ENCODE peak calls at places on chromosomes 13 and 19, in seven cellular contexts. One of them, this sample, is unnamed.

GRCh38 chr13:98399756-98400155 is 177.2 kb downstream of the STK24 start:
- DNase-seq in CD8-positive, alpha-beta memory T cell: no peak
- DNase-seq in smooth muscle cell of the brain vasculature: no peak
- DNase-seq in GM23248: peak; percentile 49
- DNase-seq in ovary: no peak
- DNase-seq in HEK293T: no peak
- DNase-seq in NCI-H446 treated with DMSO at 0.1 percent for 48 hours: no peak
- DNase-seq in this sample: no peak

GRCh38 chr13:44437356-44438233 is 64.0 kb downstream of the SERP2 start:
- DNase-seq in NCI-H446 treated with DMSO at 0.1 percent for 48 hours: peak; percentile 44
- DNase-seq in HEK293T: no peak
- DNase-seq in GM23248: peak; percentile 64
- DNase-seq in smooth muscle cell of the brain vasculature: peak; percentile 18
- DNase-seq in ovary: no peak
- DNase-seq in CD8-positive, alpha-beta memory T cell: no peak
- DNase-seq in this sample: no peak

GRCh38 chr19:46065486-46065885 is 24.7 kb upstream of the IGFL4 start:
- DNase-seq in GM23248: peak; percentile 72
- DNase-seq in HEK293T: no peak
- DNase-seq in smooth muscle cell of the brain vasculature: no peak
- DNase-seq in ovary: no peak
- DNase-seq in NCI-H446 treated with DMSO at 0.1 percent for 48 hours: no peak
- DNase-seq in CD8-positive, alpha-beta memory T cell: no peak
- DNase-seq in this sample: no peak

GRCh38 chr19:38975214-38975860 is at the start of gene FBXO17:
- DNase-seq in HEK293T: peak; percentile 70
- DNase-seq in CD8-positive, alpha-beta memory T cell: no peak
- DNase-seq in smooth muscle cell of the brain vasculature: no peak
- DNase-seq in GM23248: peak; percentile 88
- DNase-seq in NCI-H446 treated with DMSO at 0.1 percent for 48 hours: no peak
- DNase-seq in ovary: peak; percentile 79
- DNase-seq in this sample: peak; percentile 53

GRCh38 chr13:110431851-110432294 is 124.8 kb downstream of the COL4A2 start:
- DNase-seq in GM23248: no peak
- DNase-seq in smooth muscle cell of the brain vasculature: no peak
- DNase-seq in HEK293T: no peak
- DNase-seq in CD8-positive, alpha-beta memory T cell: no peak
- DNase-seq in NCI-H446 treated with DMSO at 0.1 percent for 48 hours: no peak
- DNase-seq in ovary: no peak
- DNase-seq in this sample: no peak

GRCh38 chr19:4088975-4089374 is 22.3 kb upstream of the ZBTB7A start:
- DNase-seq in smooth muscle cell of the brain vasculature: no peak
- DNase-seq in CD8-positive, alpha-beta memory T cell: peak; percentile 81
- DNase-seq in NCI-H446 treated with DMSO at 0.1 percent for 48 hours: no peak
- DNase-seq in GM23248: no peak
- DNase-seq in ovary: no peak
- DNase-seq in HEK293T: no peak
- DNase-seq in this sample: no peak

GRCh38 chr19:56603829-56604228 is 8.7 kb downstream of the ZNF71 start:
- DNase-seq in GM23248: peak; percentile 57
- DNase-seq in HEK293T: no peak
- DNase-seq in CD8-positive, alpha-beta memory T cell: no peak
- DNase-seq in ovary: no peak
- DNase-seq in smooth muscle cell of the brain vasculature: no peak
- DNase-seq in NCI-H446 treated with DMSO at 0.1 percent for 48 hours: no peak
- DNase-seq in this sample: no peak

GRCh38 chr19:2613507-2614295 is 88.8 kb downstream of the GNG7 start:
- DNase-seq in HEK293T: peak; percentile 56
- DNase-seq in CD8-positive, alpha-beta memory T cell: peak; percentile 68
- DNase-seq in NCI-H446 treated with DMSO at 0.1 percent for 48 hours: no peak
- DNase-seq in smooth muscle cell of the brain vasculature: no peak
- DNase-seq in ovary: peak; percentile 59
- DNase-seq in GM23248: peak; percentile 71
- DNase-seq in this sample: peak; percentile 74

GRCh38 chr19:46446021-46446420 is 17.3 kb upstream of the PNMA8C start:
- DNase-seq in HEK293T: no peak
- DNase-seq in CD8-positive, alpha-beta memory T cell: no peak
- DNase-seq in NCI-H446 treated with DMSO at 0.1 percent for 48 hours: no peak
- DNase-seq in GM23248: no peak
- DNase-seq in smooth muscle cell of the brain vasculature: no peak
- DNase-seq in ovary: no peak
- DNase-seq in this sample: no peak

GRCh38 chr13:93875527-93875926 is 604.0 kb downstream of the DCT start:
- DNase-seq in CD8-positive, alpha-beta memory T cell: no peak
- DNase-seq in smooth muscle cell of the brain vasculature: no peak
- DNase-seq in ovary: no peak
- DNase-seq in HEK293T: no peak
- DNase-seq in NCI-H446 treated with DMSO at 0.1 percent for 48 hours: no peak
- DNase-seq in GM23248: peak; percentile 57
- DNase-seq in this sample: no peak

GRCh38 chr19:3547301-3547731 is 8.3 kb downstream of the TEKTIP1 start:
- DNase-seq in HEK293T: peak; percentile 41
- DNase-seq in GM23248: peak; percentile 53
- DNase-seq in NCI-H446 treated with DMSO at 0.1 percent for 48 hours: no peak
- DNase-seq in ovary: no peak
- DNase-seq in smooth muscle cell of the brain vasculature: no peak
- DNase-seq in CD8-positive, alpha-beta memory T cell: no peak
- DNase-seq in this sample: no peak

GRCh38 chr13:28743499-28744083 is 24.8 kb upstream of the SLC46A3 start:
- DNase-seq in CD8-positive, alpha-beta memory T cell: no peak
- DNase-seq in GM23248: no peak
- DNase-seq in NCI-H446 treated with DMSO at 0.1 percent for 48 hours: no peak
- DNase-seq in ovary: no peak
- DNase-seq in HEK293T: no peak
- DNase-seq in smooth muscle cell of the brain vasculature: no peak
- DNase-seq in this sample: no peak

GRCh38 chr13:40063278-40063698 is 407.8 kb downstream of the COG6 start:
- DNase-seq in CD8-positive, alpha-beta memory T cell: no peak
- DNase-seq in smooth muscle cell of the brain vasculature: no peak
- DNase-seq in NCI-H446 treated with DMSO at 0.1 percent for 48 hours: peak; percentile 92
- DNase-seq in GM23248: no peak
- DNase-seq in HEK293T: no peak
- DNase-seq in ovary: no peak
- DNase-seq in this sample: no peak

GRCh38 chr19:15702590-15702930 is 25.3 kb upstream of the OR10H2 start:
- DNase-seq in ovary: peak; percentile 66
- DNase-seq in NCI-H446 treated with DMSO at 0.1 percent for 48 hours: peak; percentile 34
- DNase-seq in CD8-positive, alpha-beta memory T cell: peak; percentile 55
- DNase-seq in smooth muscle cell of the brain vasculature: no peak
- DNase-seq in HEK293T: peak; percentile 56
- DNase-seq in GM23248: peak; percentile 26
- DNase-seq in this sample: peak; percentile 36

GRCh38 chr13:46721054-46721453 is 75.9 kb downstream of the ESD start:
- DNase-seq in HEK293T: peak; percentile 39
- DNase-seq in ovary: peak; percentile 53
- DNase-seq in GM23248: peak; percentile 76
- DNase-seq in CD8-positive, alpha-beta memory T cell: peak; percentile 58
- DNase-seq in NCI-H446 treated with DMSO at 0.1 percent for 48 hours: peak; percentile 20
- DNase-seq in smooth muscle cell of the brain vasculature: peak; percentile 35
- DNase-seq in this sample: peak; percentile 20

GRCh38 chr19:14440049-14440448 is 6.9 kb downstream of the PKN1 start:
- DNase-seq in smooth muscle cell of the brain vasculature: no peak
- DNase-seq in CD8-positive, alpha-beta memory T cell: peak; percentile 85
- DNase-seq in NCI-H446 treated with DMSO at 0.1 percent for 48 hours: no peak
- DNase-seq in ovary: no peak
- DNase-seq in GM23248: no peak
- DNase-seq in HEK293T: no peak
- DNase-seq in this sample: no peak

GRCh38 chr13:34086281-34086680 is 268.3 kb downstream of the RFC3 start:
- DNase-seq in smooth muscle cell of the brain vasculature: no peak
- DNase-seq in HEK293T: no peak
- DNase-seq in NCI-H446 treated with DMSO at 0.1 percent for 48 hours: no peak
- DNase-seq in CD8-positive, alpha-beta memory T cell: no peak
- DNase-seq in ovary: no peak
- DNase-seq in GM23248: no peak
- DNase-seq in this sample: no peak

GRCh38 chr13:45269204-45269603 is 68.4 kb upstream of the KCTD4 start:
- DNase-seq in smooth muscle cell of the brain vasculature: no peak
- DNase-seq in GM23248: no peak
- DNase-seq in NCI-H446 treated with DMSO at 0.1 percent for 48 hours: no peak
- DNase-seq in HEK293T: no peak
- DNase-seq in CD8-positive, alpha-beta memory T cell: no peak
- DNase-seq in ovary: no peak
- DNase-seq in this sample: no peak

GRCh38 chr19:571127-571974 is 1.0 kb upstream of the BSG start:
- DNase-seq in CD8-positive, alpha-beta memory T cell: peak; percentile 71
- DNase-seq in smooth muscle cell of the brain vasculature: no peak
- DNase-seq in GM23248: peak; percentile 61
- DNase-seq in ovary: no peak
- DNase-seq in NCI-H446 treated with DMSO at 0.1 percent for 48 hours: peak; percentile 67
- DNase-seq in HEK293T: peak; percentile 32
- DNase-seq in this sample: peak; percentile 59

GRCh38 chr19:47406711-47407416 is 12.5 kb downstream of the MEIS3 start:
- DNase-seq in GM23248: peak; percentile 25
- DNase-seq in ovary: peak; percentile 51
- DNase-seq in CD8-positive, alpha-beta memory T cell: no peak
- DNase-seq in HEK293T: peak; percentile 45
- DNase-seq in smooth muscle cell of the brain vasculature: no peak
- DNase-seq in NCI-H446 treated with DMSO at 0.1 percent for 48 hours: no peak
- DNase-seq in this sample: no peak

GRCh38 chr13:91668844-91669495 is 270.5 kb downstream of the GPC5 start:
- DNase-seq in ovary: no peak
- DNase-seq in smooth muscle cell of the brain vasculature: no peak
- DNase-seq in CD8-positive, alpha-beta memory T cell: no peak
- DNase-seq in GM23248: no peak
- DNase-seq in HEK293T: no peak
- DNase-seq in NCI-H446 treated with DMSO at 0.1 percent for 48 hours: no peak
- DNase-seq in this sample: no peak

GRCh38 chr19:13888281-13888680 is 11.3 kb downstream of the NANOS3 start:
- DNase-seq in CD8-positive, alpha-beta memory T cell: no peak
- DNase-seq in ovary: no peak
- DNase-seq in GM23248: no peak
- DNase-seq in HEK293T: no peak
- DNase-seq in smooth muscle cell of the brain vasculature: no peak
- DNase-seq in NCI-H446 treated with DMSO at 0.1 percent for 48 hours: no peak
- DNase-seq in this sample: peak; percentile 31

GRCh38 chr13:42064259-42064658 is 15.8 kb downstream of the DGKH start:
- DNase-seq in NCI-H446 treated with DMSO at 0.1 percent for 48 hours: no peak
- DNase-seq in GM23248: peak; percentile 83
- DNase-seq in CD8-positive, alpha-beta memory T cell: no peak
- DNase-seq in ovary: no peak
- DNase-seq in HEK293T: no peak
- DNase-seq in smooth muscle cell of the brain vasculature: no peak
- DNase-seq in this sample: no peak

GRCh38 chr13:47420012-47420411 is 523.2 kb upstream of the HTR2A start:
- DNase-seq in CD8-positive, alpha-beta memory T cell: no peak
- DNase-seq in NCI-H446 treated with DMSO at 0.1 percent for 48 hours: no peak
- DNase-seq in smooth muscle cell of the brain vasculature: no peak
- DNase-seq in GM23248: peak; percentile 36
- DNase-seq in ovary: no peak
- DNase-seq in HEK293T: no peak
- DNase-seq in this sample: no peak

GRCh38 chr13:98581971-98582702 is 5.2 kb upstream of the STK24 start:
- DNase-seq in smooth muscle cell of the brain vasculature: no peak
- DNase-seq in HEK293T: no peak
- DNase-seq in ovary: no peak
- DNase-seq in NCI-H446 treated with DMSO at 0.1 percent for 48 hours: no peak
- DNase-seq in GM23248: peak; percentile 86
- DNase-seq in CD8-positive, alpha-beta memory T cell: no peak
- DNase-seq in this sample: no peak

GRCh38 chr13:27126877-27127276 is 44.7 kb downstream of the USP12 start:
- DNase-seq in GM23248: no peak
- DNase-seq in NCI-H446 treated with DMSO at 0.1 percent for 48 hours: no peak
- DNase-seq in ovary: no peak
- DNase-seq in HEK293T: no peak
- DNase-seq in CD8-positive, alpha-beta memory T cell: no peak
- DNase-seq in smooth muscle cell of the brain vasculature: no peak
- DNase-seq in this sample: no peak

GRCh38 chr13:99403458-99403971 is 96.3 kb upstream of the GPR183 start:
- DNase-seq in NCI-H446 treated with DMSO at 0.1 percent for 48 hours: no peak
- DNase-seq in GM23248: no peak
- DNase-seq in ovary: peak; percentile 26
- DNase-seq in HEK293T: no peak
- DNase-seq in CD8-positive, alpha-beta memory T cell: peak; percentile 77
- DNase-seq in smooth muscle cell of the brain vasculature: no peak
- DNase-seq in this sample: no peak

GRCh38 chr19:5547881-5548280 is 19.9 kb downstream of the TINCR start:
- DNase-seq in GM23248: peak; percentile 57
- DNase-seq in NCI-H446 treated with DMSO at 0.1 percent for 48 hours: no peak
- DNase-seq in smooth muscle cell of the brain vasculature: no peak
- DNase-seq in HEK293T: peak; percentile 70
- DNase-seq in ovary: no peak
- DNase-seq in CD8-positive, alpha-beta memory T cell: no peak
- DNase-seq in this sample: no peak

GRCh38 chr19:13022859-13023636 is 27.8 kb downstream of the NFIX start:
- DNase-seq in NCI-H446 treated with DMSO at 0.1 percent for 48 hours: peak; percentile 91
- DNase-seq in CD8-positive, alpha-beta memory T cell: no peak
- DNase-seq in ovary: peak; percentile 90
- DNase-seq in smooth muscle cell of the brain vasculature: peak; percentile 72
- DNase-seq in HEK293T: peak; percentile 52
- DNase-seq in GM23248: peak; percentile 96
- DNase-seq in this sample: peak; percentile 64

GRCh38 chr19:45075215-45076028 is 856 bp downstream of the ZNF296 start:
- DNase-seq in NCI-H446 treated with DMSO at 0.1 percent for 48 hours: peak; percentile 41
- DNase-seq in GM23248: peak; percentile 26
- DNase-seq in smooth muscle cell of the brain vasculature: no peak
- DNase-seq in HEK293T: no peak
- DNase-seq in CD8-positive, alpha-beta memory T cell: peak; percentile 64
- DNase-seq in ovary: no peak
- DNase-seq in this sample: peak; percentile 78

GRCh38 chr19:18759435-18760426 is 31.4 kb downstream of the COMP start:
- DNase-seq in HEK293T: no peak
- DNase-seq in NCI-H446 treated with DMSO at 0.1 percent for 48 hours: no peak
- DNase-seq in ovary: no peak
- DNase-seq in CD8-positive, alpha-beta memory T cell: no peak
- DNase-seq in smooth muscle cell of the brain vasculature: no peak
- DNase-seq in GM23248: no peak
- DNase-seq in this sample: peak; percentile 81

GRCh38 chr13:39557285-39557955 is 45.6 kb downstream of the LHFPL6 start:
- DNase-seq in HEK293T: no peak
- DNase-seq in GM23248: no peak
- DNase-seq in CD8-positive, alpha-beta memory T cell: no peak
- DNase-seq in smooth muscle cell of the brain vasculature: no peak
- DNase-seq in ovary: no peak
- DNase-seq in NCI-H446 treated with DMSO at 0.1 percent for 48 hours: no peak
- DNase-seq in this sample: no peak

GRCh38 chr13:26878465-26878864 is 117.9 kb upstream of the GPR12 start:
- DNase-seq in ovary: no peak
- DNase-seq in HEK293T: no peak
- DNase-seq in smooth muscle cell of the brain vasculature: no peak
- DNase-seq in CD8-positive, alpha-beta memory T cell: no peak
- DNase-seq in NCI-H446 treated with DMSO at 0.1 percent for 48 hours: peak; percentile 33
- DNase-seq in GM23248: no peak
- DNase-seq in this sample: no peak